ENCODE peak calls at places on chromosomes 4 and X, in ten cellular contexts. One of them, this sample, is unnamed.

GRCh38 chr4:119087656-119088055 is 48.0 kb upstream of the MYOZ2 start:
- DNase-seq in left kidney: no peak
- DNase-seq in astrocyte of the cerebellum: no peak
- DNase-seq in GM10248: no peak
- DNase-seq in adrenal gland: no peak
- DNase-seq in NCI-H2081 treated with DMSO at 0.1 percent for 48 hours: no peak
- DNase-seq in EL: no peak
- DNase-seq in tibial artery: no peak
- DNase-seq in psoas muscle: no peak
- DNase-seq in GM12891: no peak
- DNase-seq in this sample: no peak

GRCh38 chrX:47143894-47144625 is 442 bp downstream of the NDUFB11 start:
- DNase-seq in adrenal gland: peak
- DNase-seq in GM10248: peak
- DNase-seq in EL: peak
- DNase-seq in left kidney: peak
- DNase-seq in GM12891: no peak
- DNase-seq in tibial artery: no peak
- DNase-seq in NCI-H2081 treated with DMSO at 0.1 percent for 48 hours: no peak
- DNase-seq in astrocyte of the cerebellum: no peak
- DNase-seq in psoas muscle: peak
- DNase-seq in this sample: peak

GRCh38 chr4:16289872-16290554 is 63.7 kb upstream of the TAPT1 start:
- DNase-seq in adrenal gland: no peak
- DNase-seq in psoas muscle: no peak
- DNase-seq in tibial artery: no peak
- DNase-seq in left kidney: peak
- DNase-seq in GM12891: peak
- DNase-seq in astrocyte of the cerebellum: peak
- DNase-seq in NCI-H2081 treated with DMSO at 0.1 percent for 48 hours: no peak
- DNase-seq in EL: peak
- DNase-seq in GM10248: peak
- DNase-seq in this sample: no peak

GRCh38 chr4:41158756-41159155 is 55.6 kb downstream of the APBB2 start:
- DNase-seq in psoas muscle: no peak
- DNase-seq in adrenal gland: no peak
- DNase-seq in astrocyte of the cerebellum: no peak
- DNase-seq in EL: no peak
- DNase-seq in tibial artery: no peak
- DNase-seq in left kidney: no peak
- DNase-seq in NCI-H2081 treated with DMSO at 0.1 percent for 48 hours: no peak
- DNase-seq in GM12891: no peak
- DNase-seq in GM10248: no peak
- DNase-seq in this sample: no peak

GRCh38 chr4:65175585-65175984 is 494.7 kb downstream of the EPHA5 start:
- DNase-seq in GM10248: no peak
- DNase-seq in GM12891: no peak
- DNase-seq in NCI-H2081 treated with DMSO at 0.1 percent for 48 hours: no peak
- DNase-seq in left kidney: no peak
- DNase-seq in astrocyte of the cerebellum: no peak
- DNase-seq in psoas muscle: no peak
- DNase-seq in adrenal gland: no peak
- DNase-seq in EL: no peak
- DNase-seq in tibial artery: no peak
- DNase-seq in this sample: no peak

GRCh38 chr4:183241771-183242170 is 78.3 kb downstream of the CLDN22 start:
- DNase-seq in adrenal gland: no peak
- DNase-seq in psoas muscle: no peak
- DNase-seq in GM12891: no peak
- DNase-seq in GM10248: no peak
- DNase-seq in tibial artery: no peak
- DNase-seq in NCI-H2081 treated with DMSO at 0.1 percent for 48 hours: no peak
- DNase-seq in astrocyte of the cerebellum: no peak
- DNase-seq in left kidney: no peak
- DNase-seq in EL: no peak
- DNase-seq in this sample: no peak

GRCh38 chr4:3364634-3365314 is 72.0 kb downstream of the RGS12 start:
- DNase-seq in EL: no peak
- DNase-seq in left kidney: no peak
- DNase-seq in adrenal gland: no peak
- DNase-seq in GM10248: no peak
- DNase-seq in GM12891: no peak
- DNase-seq in tibial artery: no peak
- DNase-seq in psoas muscle: no peak
- DNase-seq in NCI-H2081 treated with DMSO at 0.1 percent for 48 hours: no peak
- DNase-seq in astrocyte of the cerebellum: no peak
- DNase-seq in this sample: no peak

GRCh38 chr4:21451032-21451431 is 497.5 kb downstream of the KCNIP4 start:
- DNase-seq in adrenal gland: no peak
- DNase-seq in NCI-H2081 treated with DMSO at 0.1 percent for 48 hours: no peak
- DNase-seq in GM12891: no peak
- DNase-seq in GM10248: no peak
- DNase-seq in psoas muscle: no peak
- DNase-seq in astrocyte of the cerebellum: peak
- DNase-seq in EL: peak
- DNase-seq in tibial artery: no peak
- DNase-seq in left kidney: no peak
- DNase-seq in this sample: no peak

GRCh38 chr4:87134122-87134521 is 86.3 kb downstream of the KLHL8 start:
- DNase-seq in adrenal gland: no peak
- DNase-seq in left kidney: no peak
- DNase-seq in NCI-H2081 treated with DMSO at 0.1 percent for 48 hours: no peak
- DNase-seq in psoas muscle: no peak
- DNase-seq in tibial artery: no peak
- DNase-seq in GM10248: no peak
- DNase-seq in EL: no peak
- DNase-seq in GM12891: no peak
- DNase-seq in astrocyte of the cerebellum: no peak
- DNase-seq in this sample: no peak

GRCh38 chr4:56757821-56758400 is 63.6 kb downstream of the SPINK2 start:
- DNase-seq in NCI-H2081 treated with DMSO at 0.1 percent for 48 hours: no peak
- DNase-seq in left kidney: peak
- DNase-seq in tibial artery: peak
- DNase-seq in EL: peak
- DNase-seq in GM10248: peak
- DNase-seq in GM12891: peak
- DNase-seq in adrenal gland: peak
- DNase-seq in astrocyte of the cerebellum: peak
- DNase-seq in psoas muscle: peak
- DNase-seq in this sample: peak

GRCh38 chr4:151730003-151730559 is 30.7 kb downstream of the GATB start:
- DNase-seq in NCI-H2081 treated with DMSO at 0.1 percent for 48 hours: no peak
- DNase-seq in GM12891: no peak
- DNase-seq in left kidney: peak
- DNase-seq in GM10248: no peak
- DNase-seq in psoas muscle: no peak
- DNase-seq in astrocyte of the cerebellum: no peak
- DNase-seq in tibial artery: no peak
- DNase-seq in adrenal gland: no peak
- DNase-seq in EL: peak
- DNase-seq in this sample: no peak